ENCODE peak calls at places on chromosomes 13 and 19, in six cellular contexts. L, F, N, G, D and Q are unnamed samples.

GRCh38 chr13:79451500-79451962 is 29.4 kb upstream of the NDFIP2 start:
- DNase-seq in N (no peak), F (no peak), G (peak), D (peak), L (peak), Q (no peak)

GRCh38 chr13:29897102-29897501 is 46.7 kb upstream of the UBL3 start:
- DNase-seq in F (no peak), G (no peak), N (no peak), L (no peak), D (no peak), Q (no peak)

GRCh38 chr13:33110713-33111413 is 94.6 kb downstream of the KL start:
- DNase-seq in G (peak), D (peak), N (no peak), L (peak), F (no peak), Q (no peak)

GRCh38 chr19:16522559-16523377 is 19.5 kb downstream of the CHERP start:
- DNase-seq in G (no peak), L (no peak), N (no peak), D (no peak), F (no peak), Q (no peak)

GRCh38 chr13:113371061-113371460 is 7.1 kb upstream of the GRTP1 start:
- DNase-seq in F (no peak), N (no peak), L (no peak), D (no peak), G (no peak), Q (peak)

GRCh38 chr19:17522988-17523872 is 11.8 kb downstream of the PGLS start:
- DNase-seq in L (no peak), D (peak), F (no peak), G (no peak), N (no peak), Q (no peak)

GRCh38 chr13:79435549-79435948 is 29.5 kb upstream of the RBM26 start:
- DNase-seq in G (peak), D (peak), N (no peak), L (peak), F (no peak), Q (no peak)

GRCh38 chr13:26895081-26895807 is 134.7 kb upstream of the GPR12 start:
- DNase-seq in G (no peak), F (no peak), D (peak), L (no peak), N (no peak), Q (no peak)

GRCh38 chr19:23802290-23802689 is 43.6 kb upstream of the ZNF681 start:
- DNase-seq in F (no peak), N (no peak), L (no peak), D (no peak), G (no peak), Q (no peak)

GRCh38 chr13:67549331-67549730 is 319.2 kb upstream of the PCDH9 start:
- DNase-seq in L (no peak), N (no peak), G (peak), D (no peak), F (no peak), Q (no peak)

GRCh38 chr19:50803633-50804419 is 13.6 kb downstream of the ACP4 start:
- DNase-seq in D (peak), N (peak), F (peak), G (no peak), L (peak), Q (peak)

GRCh38 chr13:77883328-77883727 is 35.3 kb downstream of the EDNRB start:
- DNase-seq in G (no peak), D (no peak), F (no peak), N (no peak), L (no peak), Q (no peak)

GRCh38 chr13:35157143-35157755 is 215.2 kb downstream of the NBEA start:
- DNase-seq in L (peak), D (peak), F (peak), N (peak), G (peak), Q (no peak)

GRCh38 chr19:46016426-46017094 is 6.3 kb downstream of the PGLYRP1 start:
- DNase-seq in L (peak), N (peak), G (peak), D (peak), F (peak), Q (peak)

GRCh38 chr13:32495429-32495828 is 43.2 kb downstream of the N4BP2L2 start:
- DNase-seq in F (no peak), G (no peak), D (no peak), N (no peak), L (no peak), Q (no peak)

GRCh38 chr13:30581582-30581981 is 36.1 kb upstream of the USPL1 start:
- DNase-seq in N (no peak), F (peak), L (peak), D (peak), G (peak), Q (no peak)

GRCh38 chr13:51523082-51523518 is 61.2 kb upstream of the WDFY2 start:
- DNase-seq in F (no peak), N (no peak), D (peak), G (peak), L (peak), Q (no peak)

GRCh38 chr19:15534957-15535864 is 26.9 kb downstream of the CYP4F22 start:
- DNase-seq in F (no peak), L (no peak), N (no peak), D (no peak), G (no peak), Q (no peak)

GRCh38 chr19:58338825-58339558 is 12.2 kb downstream of the ZSCAN22 start:
- DNase-seq in F (peak), L (no peak), N (peak), D (no peak), G (no peak), Q (no peak)

GRCh38 chr19:1177322-1178114 is 3.5 kb upstream of the SBNO2 start:
- DNase-seq in F (no peak), G (peak), N (no peak), L (peak), D (peak), Q (no peak)

GRCh38 chr19:46697142-46697960 is 19.6 kb downstream of the PRKD2 start:
- DNase-seq in N (peak), G (peak), F (peak), L (peak), D (peak), Q (peak)

GRCh38 chr13:98150836-98151489 is 8.1 kb downstream of the FARP1 start:
- DNase-seq in D (no peak), N (no peak), L (no peak), F (no peak), G (no peak), Q (no peak)

GRCh38 chr19:4375620-4376228 is 24.6 kb downstream of the SH3GL1 start:
- DNase-seq in N (peak), L (peak), G (peak), F (peak), D (peak), Q (peak)

GRCh38 chr13:48496796-48497195 is 36.1 kb downstream of the RCBTB2 start:
- DNase-seq in L (no peak), D (no peak), N (no peak), G (no peak), F (no peak), Q (no peak)

GRCh38 chr19:9043524-9043923 is 33.3 kb upstream of the MUC16 start:
- DNase-seq in N (no peak), L (no peak), D (no peak), G (no peak), F (peak), Q (no peak)

GRCh38 chr19:7817801-7818200 is 12.2 kb upstream of the EVI5L start:
- DNase-seq in L (no peak), F (no peak), N (no peak), D (no peak), G (no peak), Q (no peak)

GRCh38 chr19:46659151-46660007 is 1.6 kb downstream of the DACT3 start:
- DNase-seq in N (peak), G (no peak), D (peak), F (peak), L (peak), Q (peak)

GRCh38 chr19:18995804-18996241 is 37.5 kb downstream of the SUGP2 start:
- DNase-seq in G (peak), D (peak), N (peak), L (peak), F (peak), Q (no peak)

GRCh38 chr19:4972509-4973230 is 3.8 kb downstream of the KDM4B start:
- DNase-seq in G (peak), N (no peak), D (peak), L (peak), F (no peak), Q (no peak)

GRCh38 chr19:1266818-1267440 is 2.2 kb upstream of the CIRBP start:
- DNase-seq in L (peak), G (peak), F (peak), D (peak), N (peak), Q (peak)

GRCh38 chr13:28478127-28478526 is 16.8 kb downstream of the FLT1 start:
- DNase-seq in D (no peak), F (no peak), L (peak), N (no peak), G (peak), Q (no peak)

GRCh38 chr13:113327391-113327765 is 30.3 kb downstream of the LAMP1 start:
- DNase-seq in G (no peak), L (no peak), D (no peak), N (peak), F (no peak), Q (no peak)

GRCh38 chr13:42836930-42837329 is 55.5 kb downstream of the FAM216B start:
- DNase-seq in D (peak), L (peak), N (peak), G (peak), F (peak), Q (no peak)

GRCh38 chr13:113539176-113539575 is 45.4 kb upstream of the TFDP1 start:
- DNase-seq in L (no peak), F (no peak), G (no peak), D (no peak), N (no peak), Q (no peak)

GRCh38 chr13:104843328-104843727 is 1692.1 kb downstream of the EFNB2 start:
- DNase-seq in D (no peak), N (no peak), G (no peak), F (no peak), L (no peak), Q (no peak)

GRCh38 chr19:50334741-50335421 is 5.7 kb upstream of the KCNC3 start:
- DNase-seq in F (no peak), G (no peak), L (no peak), N (no peak), D (no peak), Q (no peak)

GRCh38 chr19:36120092-36120983 is 5.1 kb downstream of the TBCB start:
- DNase-seq in N (no peak), L (no peak), G (no peak), F (no peak), D (no peak), Q (no peak)

GRCh38 chr19:11194657-11195056 is 2.7 kb downstream of the KANK2 start:
- DNase-seq in D (peak), G (peak), F (no peak), N (no peak), L (no peak), Q (no peak)

GRCh38 chr13:66402546-66402945 is 827.6 kb downstream of the PCDH9 start:
- DNase-seq in L (no peak), D (no peak), G (no peak), F (no peak), N (no peak), Q (no peak)
- TF ChIP-seq CTCF in L (no peak), D (no peak), G (no peak), F (no peak), N (no peak), Q (no peak)

GRCh38 chr13:40619479-40619814 is 47.0 kb downstream of the FOXO1 start:
- DNase-seq in G (peak), F (no peak), D (no peak), L (peak), N (no peak), Q (no peak)
- TF ChIP-seq CTCF in G (no peak), F (no peak), D (no peak), L (no peak), N (no peak), Q (no peak)

DNA sequence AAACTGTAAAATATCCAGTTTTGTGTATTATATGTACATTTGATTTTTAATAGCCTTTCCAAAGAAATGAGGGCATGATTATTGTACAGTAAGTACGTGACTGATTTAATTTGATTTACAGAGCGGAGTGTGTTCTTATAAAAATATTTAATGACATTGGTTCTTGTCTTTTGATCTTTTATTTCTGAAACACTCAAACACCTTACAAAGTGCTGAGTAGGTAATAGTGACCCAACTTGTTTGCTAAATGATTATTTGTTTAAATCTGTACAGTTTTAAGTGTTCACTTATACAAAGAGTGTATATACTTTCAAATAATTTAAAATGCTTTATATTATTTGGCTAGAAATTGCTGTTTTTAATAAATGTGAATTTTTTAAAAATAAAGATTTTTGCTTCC is 71.5 kb downstream of the COG3 start:
- DNase-seq in L (no peak), N (no peak), F (no peak), G (no peak), D (no peak), Q (no peak)
- TF ChIP-seq CTCF in L (no peak), N (no peak), F (no peak), G (no peak), D (no peak), Q (no peak)

GRCh38 chr13:106520205-106521004 is 15.1 kb downstream of the EFNB2 start:
- DNase-seq in G (peak), L (peak), F (peak), N (no peak), D (peak), Q (no peak)
- TF ChIP-seq CTCF in G (peak), L (peak), F (peak), N (peak), D (peak), Q (no peak)

DNA sequence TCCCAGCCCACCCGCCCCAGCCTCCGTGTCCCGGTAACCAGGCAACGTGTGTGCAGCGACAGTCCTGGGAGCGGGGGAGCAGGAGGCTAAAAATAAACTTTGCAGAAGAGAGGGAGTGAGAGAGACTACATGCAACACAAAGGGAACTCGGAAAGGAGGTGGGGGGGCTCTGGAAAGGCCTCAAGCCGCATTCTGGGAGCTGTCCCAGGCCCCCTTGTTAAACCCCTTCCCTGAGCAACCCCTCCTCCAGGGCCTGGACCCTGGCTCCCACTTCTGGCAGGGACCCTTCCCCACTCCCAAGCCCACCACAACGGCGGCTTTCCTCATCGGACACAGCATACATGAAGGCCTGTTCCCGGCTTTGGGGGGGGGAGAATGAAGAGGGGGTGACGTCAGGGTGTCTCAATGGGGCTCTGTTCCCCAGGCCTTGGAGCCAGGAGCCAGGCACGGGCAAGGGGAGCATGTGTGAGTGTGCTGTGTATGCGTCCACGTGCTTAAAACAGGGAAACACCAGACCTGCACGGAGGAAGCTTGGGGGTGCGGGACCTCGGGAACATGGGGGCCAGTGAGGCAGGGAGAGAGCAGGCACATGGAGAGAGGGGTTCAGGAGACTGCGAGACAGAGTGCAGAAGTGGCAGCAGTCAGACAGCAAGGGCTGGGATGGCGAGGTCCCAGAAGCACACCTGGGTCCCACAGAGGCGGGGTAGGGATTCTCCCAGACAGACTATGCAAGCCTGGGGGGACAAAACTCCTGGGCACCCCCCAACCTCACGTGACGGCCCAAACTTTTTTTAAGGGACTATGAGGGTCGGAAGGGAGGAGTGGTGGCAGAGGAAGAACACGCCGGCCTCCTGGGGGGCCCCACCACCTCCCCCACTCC is 2.3 kb downstream of the ERF start:
- DNase-seq in G (peak), N (no peak), L (peak), F (no peak), D (peak), Q (no peak)
- TF ChIP-seq CTCF in G (no peak), N (no peak), L (no peak), F (no peak), D (no peak), Q (no peak)

GRCh38 chr19:40567040-40567749 is 9.5 kb upstream of the SHKBP1 start:
- DNase-seq in D (no peak), F (peak), L (no peak), N (no peak), G (no peak), Q (no peak)

GRCh38 chr19:40571831-40572495 is 4.7 kb upstream of the SHKBP1 start:
- DNase-seq in F (no peak), D (no peak), L (no peak), N (no peak), G (no peak), Q (no peak)

GRCh38 chr19:40571005-40571318 is 5.7 kb upstream of the SHKBP1 start:
- DNase-seq in L (no peak), N (no peak), F (no peak), G (no peak), D (no peak), Q (no peak)

GRCh38 chr19:40567750-40568494 is 8.8 kb upstream of the SHKBP1 start:
- DNase-seq in N (no peak), L (no peak), G (no peak), D (no peak), F (peak), Q (no peak)

DNA sequence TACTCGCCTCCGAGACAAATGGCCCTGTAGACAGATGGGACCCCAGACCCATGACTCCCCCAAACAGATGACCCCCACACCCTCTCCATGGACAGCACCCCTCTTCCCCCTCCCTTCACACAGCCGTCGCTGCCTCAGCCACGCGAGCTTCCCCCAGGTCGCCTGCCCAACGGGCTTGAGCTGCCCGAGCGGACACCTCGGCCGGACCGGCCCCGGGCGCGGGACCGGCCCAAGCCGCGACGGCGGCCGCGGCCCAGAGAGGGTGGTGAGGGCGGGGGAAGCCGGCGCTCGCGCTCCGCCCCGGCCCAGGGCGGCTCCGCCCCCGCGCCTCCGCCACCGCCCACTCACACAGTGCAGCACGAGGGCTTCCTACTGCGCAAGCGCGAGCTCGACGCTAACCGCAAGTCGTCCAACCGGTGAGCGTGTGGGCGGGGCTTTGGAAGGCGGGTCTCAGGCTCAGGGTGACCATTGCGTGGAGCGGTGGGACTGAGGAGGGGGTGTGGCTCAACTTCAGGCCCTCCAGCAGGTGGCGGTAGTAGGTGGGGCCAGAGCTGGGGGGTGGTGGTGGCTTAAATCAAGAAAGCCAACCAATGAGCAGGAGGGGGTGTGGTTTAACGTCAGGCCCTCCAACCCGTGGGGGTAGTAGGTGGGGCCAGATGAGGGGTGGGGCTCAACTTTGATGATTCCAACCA is 6.2 kb upstream of the SHKBP1 start:
- DNase-seq in F (peak), G (peak), D (peak), N (peak), L (peak), Q (peak)
- TF ChIP-seq CTCF in F (no peak), G (no peak), D (no peak), N (peak), L (no peak), Q (no peak)

DNA sequence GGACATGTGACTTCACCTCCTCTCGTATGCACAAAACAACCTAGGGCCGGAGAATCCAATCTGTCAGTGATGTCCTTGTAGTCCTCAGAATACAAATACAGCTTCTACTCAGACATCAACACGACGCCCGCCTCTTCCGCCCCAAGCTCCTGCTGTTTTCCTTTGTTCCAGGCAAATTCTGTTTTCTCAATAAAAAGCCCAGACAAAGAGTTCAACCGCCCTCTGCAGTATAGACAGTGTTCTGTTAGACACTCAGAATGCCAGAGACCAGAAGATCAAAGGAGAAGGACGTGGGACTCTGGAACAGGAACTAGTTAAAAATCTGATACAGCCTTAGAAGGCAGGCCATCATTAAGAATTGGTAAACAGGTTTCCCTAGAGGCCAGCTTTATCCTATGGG is 42.0 kb upstream of the GGACT start:
- DNase-seq in D (no peak), G (no peak), F (peak), N (no peak), L (no peak), Q (no peak)
- TF ChIP-seq CTCF in D (no peak), G (no peak), F (peak), N (no peak), L (no peak), Q (no peak)